ENCODE peak calls at places on chromosomes 6 and 20, in four cellular contexts. One of them, this sample, is unnamed.
A peak's percentile ranks its signal among the peaks of the same experiment; 100 is the strongest.

GRCh38 chr6:8215631-8216030 is 113.3 kb upstream of the EEF1E1 start:
- DNase-seq in GM12878: no peak
- DNase-seq in HepG2: no peak
- DNase-seq in H1: no peak
- DNase-seq in this sample: no peak

GRCh38 chr6:138188278-138188923 is 26.7 kb downstream of the ARFGEF3 start:
- DNase-seq in HepG2: no peak
- DNase-seq in H1: peak; percentile 43
- DNase-seq in GM12878: no peak
- DNase-seq in this sample: no peak

GRCh38 chr6:110542311-110543024 is 66.1 kb upstream of the SLC22A16 start:
- DNase-seq in H1: no peak
- DNase-seq in HepG2: no peak
- DNase-seq in GM12878: no peak
- DNase-seq in this sample: no peak

GRCh38 chr20:48262396-48262795 is 477.1 kb upstream of the SULF2 start:
- DNase-seq in H1: no peak
- DNase-seq in GM12878: no peak
- DNase-seq in HepG2: no peak
- DNase-seq in this sample: no peak

GRCh38 chr20:37223053-37223452 is 38.6 kb downstream of the GHRH start:
- DNase-seq in HepG2: no peak
- DNase-seq in GM12878: no peak
- DNase-seq in H1: no peak
- DNase-seq in this sample: no peak

GRCh38 chr6:5652738-5653137 is 354.0 kb downstream of the NRN1 start:
- DNase-seq in HepG2: no peak
- DNase-seq in GM12878: no peak
- DNase-seq in H1: no peak
- DNase-seq in this sample: no peak

GRCh38 chr6:61649845-61650244 is 636.2 kb downstream of the KHDRBS2 start:
- DNase-seq in H1: no peak
- DNase-seq in GM12878: no peak
- DNase-seq in HepG2: no peak
- DNase-seq in this sample: no peak

GRCh38 chr20:51528263-51529026 is 14.1 kb downstream of the NFATC2 start:
- DNase-seq in GM12878: no peak
- DNase-seq in HepG2: no peak
- DNase-seq in H1: no peak
- DNase-seq in this sample: no peak

GRCh38 chr20:17825251-17825691 is 125.5 kb downstream of the BANF2 start:
- DNase-seq in H1: no peak
- DNase-seq in GM12878: no peak
- DNase-seq in HepG2: peak; percentile 47
- DNase-seq in this sample: no peak

GRCh38 chr6:30931272-30931671 is 698 bp downstream of the SFTA2 start:
- DNase-seq in H1: no peak
- DNase-seq in HepG2: no peak
- DNase-seq in GM12878: no peak
- DNase-seq in this sample: no peak

GRCh38 chr6:49915035-49915434 is 48.7 kb upstream of the CRISP1 start:
- DNase-seq in H1: no peak
- DNase-seq in GM12878: no peak
- DNase-seq in HepG2: no peak
- DNase-seq in this sample: no peak

GRCh38 chr6:95127266-95127665 is 450.1 kb upstream of the MANEA start:
- DNase-seq in HepG2: no peak
- DNase-seq in H1: no peak
- DNase-seq in GM12878: no peak
- DNase-seq in this sample: no peak

GRCh38 chr6:31582230-31582601 is at the start of gene LTB:
- DNase-seq in H1: no peak
- DNase-seq in GM12878: no peak
- DNase-seq in HepG2: no peak
- DNase-seq in this sample: no peak

GRCh38 chr6:156776470-156776840 is 723 bp upstream of the ARID1B start:
- DNase-seq in H1: peak; percentile 30
- DNase-seq in HepG2: peak; percentile 59
- DNase-seq in GM12878: no peak
- DNase-seq in this sample: no peak

GRCh38 chr6:77638129-77638830 is 14.6 kb upstream of the MEI4 start:
- DNase-seq in H1: no peak
- DNase-seq in HepG2: no peak
- DNase-seq in GM12878: no peak
- DNase-seq in this sample: no peak

GRCh38 chr20:8808180-8808535 is 260.7 kb upstream of the PLCB4 start:
- DNase-seq in GM12878: no peak
- DNase-seq in H1: no peak
- DNase-seq in HepG2: no peak
- DNase-seq in this sample: no peak

GRCh38 chr6:113888493-113888892 is 31.3 kb downstream of the MARCKS start:
- DNase-seq in GM12878: no peak
- DNase-seq in H1: no peak
- DNase-seq in HepG2: no peak
- DNase-seq in this sample: no peak

GRCh38 chr6:38264605-38265004 is 375.1 kb downstream of the BTBD9 start:
- DNase-seq in H1: no peak
- DNase-seq in HepG2: peak; percentile 22
- DNase-seq in GM12878: no peak
- DNase-seq in this sample: no peak

GRCh38 chr6:22612241-22612640 is 42.9 kb downstream of the HDGFL1 start:
- DNase-seq in H1: no peak
- DNase-seq in GM12878: no peak
- DNase-seq in HepG2: no peak
- DNase-seq in this sample: no peak

GRCh38 chr6:21522773-21523490 is 70.6 kb upstream of the SOX4 start:
- DNase-seq in GM12878: no peak
- DNase-seq in HepG2: no peak
- DNase-seq in H1: peak; percentile 60
- DNase-seq in this sample: no peak

GRCh38 chr20:18698735-18699380 is 111.0 kb downstream of the DTD1 start:
- DNase-seq in H1: no peak
- DNase-seq in GM12878: no peak
- DNase-seq in HepG2: no peak
- DNase-seq in this sample: no peak

GRCh38 chr6:7431241-7431593 is 41.6 kb downstream of the RIOK1 start:
- DNase-seq in H1: no peak
- DNase-seq in HepG2: no peak
- DNase-seq in GM12878: no peak
- DNase-seq in this sample: no peak

GRCh38 chr6:24997905-24998304 is 62.1 kb upstream of the RIPOR2 start:
- DNase-seq in GM12878: no peak
- DNase-seq in H1: no peak
- DNase-seq in HepG2: no peak
- DNase-seq in this sample: no peak

GRCh38 chr6:8131265-8131897 is 29.0 kb upstream of the EEF1E1 start:
- DNase-seq in H1: peak; percentile 78
- DNase-seq in GM12878: no peak
- DNase-seq in HepG2: peak; percentile 77
- DNase-seq in this sample: peak; percentile 54

GRCh38 chr6:34143884-34144580 is 1.9 kb downstream of the GRM4 start:
- DNase-seq in HepG2: peak; percentile 24
- DNase-seq in H1: peak; percentile 88
- DNase-seq in GM12878: no peak
- DNase-seq in this sample: peak; percentile 72

GRCh38 chr6:90038951-90039653 is 144.8 kb downstream of the GJA10 start:
- DNase-seq in H1: no peak
- DNase-seq in GM12878: no peak
- DNase-seq in HepG2: no peak
- DNase-seq in this sample: no peak

GRCh38 chr6:147974376-147974775 is 368.3 kb upstream of the SASH1 start:
- DNase-seq in H1: no peak
- DNase-seq in HepG2: peak; percentile 18
- DNase-seq in GM12878: no peak
- DNase-seq in this sample: no peak

GRCh38 chr6:158500016-158500735 is 59.7 kb upstream of the TMEM181 start:
- DNase-seq in GM12878: no peak
- DNase-seq in H1: no peak
- DNase-seq in HepG2: no peak
- DNase-seq in this sample: peak; percentile 6

GRCh38 chr6:90217621-90218496 is 78.8 kb downstream of the BACH2 start:
- DNase-seq in HepG2: peak; percentile 62
- DNase-seq in H1: peak; percentile 52
- DNase-seq in GM12878: no peak
- DNase-seq in this sample: no peak

GRCh38 chr6:84136364-84137050 is 90.9 kb downstream of the CEP162 start:
- DNase-seq in HepG2: no peak
- DNase-seq in H1: no peak
- DNase-seq in GM12878: no peak
- DNase-seq in this sample: no peak

GRCh38 chr6:107603029-107603428 is 113.1 kb downstream of the SOBP start:
- DNase-seq in GM12878: no peak
- DNase-seq in H1: no peak
- DNase-seq in HepG2: no peak
- DNase-seq in this sample: no peak

GRCh38 chr20:37042986-37043972 is 52.5 kb downstream of the RBL1 start:
- DNase-seq in H1: no peak
- DNase-seq in GM12878: peak; percentile 70
- DNase-seq in HepG2: no peak
- DNase-seq in this sample: no peak

GRCh38 chr20:884983-885952 is 30.9 kb downstream of the ANGPT4 start:
- DNase-seq in GM12878: no peak
- DNase-seq in H1: peak; percentile 82
- DNase-seq in HepG2: no peak
- DNase-seq in this sample: peak; percentile 82

GRCh38 chr6:151609146-151609962 is 115.5 kb downstream of the CCDC170 start:
- DNase-seq in GM12878: no peak
- DNase-seq in H1: no peak
- DNase-seq in HepG2: no peak
- DNase-seq in this sample: no peak

GRCh38 chr6:87104657-87105056 is 9.8 kb upstream of the CGA start:
- DNase-seq in HepG2: no peak
- DNase-seq in GM12878: no peak
- DNase-seq in H1: no peak
- DNase-seq in this sample: no peak

DNA sequence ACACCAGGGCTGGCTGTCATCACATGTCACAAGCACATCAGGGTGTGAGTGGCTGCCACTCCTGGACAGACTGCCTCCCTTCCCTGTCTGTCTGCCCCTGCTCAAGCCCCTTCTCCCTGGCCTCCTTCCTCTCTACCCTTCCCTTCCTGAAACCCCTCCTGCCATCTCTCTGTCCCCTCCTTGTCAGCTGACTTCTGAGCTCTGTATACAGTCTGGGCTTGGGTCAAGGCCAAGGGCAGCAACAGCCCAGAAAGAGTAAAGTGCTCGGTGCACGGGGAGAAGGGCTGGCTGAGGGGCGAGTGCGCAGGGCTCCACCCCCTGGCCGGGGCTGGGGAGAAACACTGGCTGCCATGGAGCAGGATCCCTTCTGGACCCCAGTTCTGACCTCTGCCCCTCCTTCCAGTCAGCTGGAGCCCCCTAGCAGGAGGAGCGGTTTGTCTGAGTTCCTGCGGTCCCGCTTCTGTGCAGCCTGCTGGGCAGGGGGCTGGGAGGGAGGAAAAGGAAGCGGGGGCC is 2.0 kb downstream of the LKAAEAR1 start:
- DNase-seq in GM12878: no peak
- DNase-seq in HepG2: peak; percentile 55
- DNase-seq in H1: peak; percentile 65
- DNase-seq in this sample: no peak
- TF ChIP-seq SUZ12 in GM12878: no peak
- TF ChIP-seq SUZ12 in HepG2: no peak
- TF ChIP-seq SUZ12 in H1: no peak
- TF ChIP-seq SUZ12 in this sample: no peak

DNA sequence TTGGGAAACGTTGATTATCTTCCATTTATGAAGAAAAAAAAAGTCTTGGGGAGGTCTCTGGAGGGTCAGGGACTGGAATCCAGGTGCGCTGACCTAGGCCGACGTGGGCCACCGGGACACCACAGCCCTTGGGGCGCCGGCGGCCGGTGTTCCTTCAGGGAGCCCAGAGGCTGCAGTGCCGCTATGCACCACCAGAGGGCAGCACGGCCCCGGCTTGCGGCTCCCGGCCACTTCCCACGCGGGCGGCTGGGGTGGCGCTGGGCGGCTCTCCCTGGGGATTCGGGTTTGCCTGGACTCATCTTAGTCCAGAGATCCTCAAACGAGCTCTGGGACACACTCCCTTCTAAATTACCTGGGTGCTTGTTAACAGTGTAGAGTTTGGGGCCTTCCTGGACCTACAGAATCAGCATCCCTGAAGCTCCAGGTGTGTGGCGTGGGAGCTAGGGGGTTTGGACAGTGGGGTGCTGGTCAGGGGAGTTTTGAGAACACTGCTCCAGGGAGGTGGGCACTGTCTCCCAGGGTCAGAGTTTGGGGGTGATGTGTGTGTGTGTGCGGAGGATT is 23.0 kb upstream of the GTSF1L start:
- DNase-seq in HepG2: peak; percentile 48
- DNase-seq in H1: peak; percentile 100
- DNase-seq in GM12878: peak; percentile 13
- DNase-seq in this sample: peak; percentile 57
- H3K4me3 ChIP-seq in HepG2: no peak overlapping the region
- H3K4me3 ChIP-seq in H1: no peak overlapping the region
- H3K4me3 ChIP-seq in GM12878: no peak overlapping the region
- H3K4me3 ChIP-seq in this sample: no peak overlapping the region

DNA sequence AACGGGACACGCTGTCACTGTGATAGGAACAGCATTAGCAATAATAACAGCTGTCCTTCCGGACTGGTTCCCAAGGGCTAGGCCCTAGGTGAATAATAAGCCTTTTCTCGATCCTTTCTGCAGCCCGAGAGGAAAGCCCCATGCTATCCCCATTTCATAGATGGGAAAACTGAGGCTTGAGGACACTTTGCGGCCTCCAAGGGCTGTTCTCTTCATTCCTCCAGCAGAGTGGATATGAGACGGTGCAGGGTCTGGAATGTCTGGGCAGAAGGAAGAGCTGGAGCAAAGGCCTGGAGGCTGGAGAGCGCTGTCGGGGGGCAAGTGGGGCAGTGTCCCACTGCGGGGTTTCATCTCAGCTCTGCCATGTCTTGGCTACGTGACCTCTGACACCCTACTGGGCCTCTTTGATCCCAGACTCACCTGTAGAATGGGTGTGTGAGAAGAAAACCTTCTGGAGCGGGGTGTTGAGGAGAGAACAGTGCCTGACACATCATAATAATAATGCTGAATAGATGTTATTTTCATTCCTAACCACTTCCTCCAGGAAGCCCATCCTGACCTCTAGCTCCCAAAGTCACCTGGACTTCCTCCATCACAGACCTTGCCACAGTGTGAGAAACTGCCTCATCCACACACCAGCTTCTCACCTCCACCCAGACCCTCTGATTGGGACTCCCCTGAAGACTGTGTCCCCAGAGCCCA is 74.8 kb downstream of the CEBPB start:
- DNase-seq in GM12878: no peak
- DNase-seq in HepG2: no peak
- DNase-seq in H1: no peak
- DNase-seq in this sample: no peak
- TF ChIP-seq YY1 in GM12878: no peak
- TF ChIP-seq YY1 in HepG2: no peak
- TF ChIP-seq YY1 in H1: no peak
- TF ChIP-seq YY1 in this sample: no peak

DNA sequence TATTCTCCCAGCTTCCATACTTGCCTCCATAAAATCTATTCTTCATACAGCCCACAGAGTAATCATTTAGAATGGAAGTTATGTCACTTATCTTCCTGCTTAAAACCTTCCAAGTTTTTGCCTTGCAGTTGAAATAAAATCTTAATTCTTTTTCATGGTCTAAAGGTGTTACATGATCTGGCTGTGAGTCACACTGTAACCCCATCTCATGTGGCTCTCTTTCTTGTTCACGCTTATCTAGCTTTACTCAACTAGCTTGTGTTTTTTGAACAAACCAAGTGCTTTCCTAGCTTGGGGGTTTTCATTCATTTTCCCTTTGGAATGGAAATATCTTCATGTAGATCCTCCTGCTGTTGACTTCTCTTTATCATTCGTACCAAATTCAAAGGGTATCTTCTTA is 23.6 kb upstream of the THEMIS start:
- DNase-seq in H1: no peak
- DNase-seq in GM12878: no peak
- DNase-seq in HepG2: no peak
- DNase-seq in this sample: no peak
- TF ChIP-seq SUZ12 in H1: no peak
- TF ChIP-seq SUZ12 in GM12878: no peak
- TF ChIP-seq SUZ12 in HepG2: no peak
- TF ChIP-seq SUZ12 in this sample: no peak